ENCODE peak calls at places on chromosomes 16 and 17, in four cellular contexts. P is NCI-H2081, U is endothelial cell, A is kidney tubule cell. B is an unnamed sample.

GRCh38 chr17:82200743-82201497 is 11.7 kb downstream of the CCDC57 start:
- DNase-seq in P (no peak), U (no peak), A (no peak), B (no peak)

GRCh38 chr17:32281011-32281451 is 15.4 kb downstream of the RHBDL3 start:
- DNase-seq in U (no peak), A (no peak), P (peak), B (peak)

GRCh38 chr17:76365256-76365903 is 11.7 kb upstream of the PRPSAP1 start:
- DNase-seq in A (peak), U (no peak), P (no peak), B (no peak)

GRCh38 chr17:42241871-42242270 is 34.3 kb downstream of the STAT5B start:
- DNase-seq in P (no peak), U (no peak), A (no peak), B (no peak)

GRCh38 chr17:10790491-10791401 is 13.2 kb downstream of the TMEM238L start:
- DNase-seq in A (peak), P (no peak), U (no peak), B (no peak)

GRCh38 chr17:4560837-4561241 is 462 bp upstream of the GGT6 start:
- DNase-seq in U (no peak), A (no peak), P (no peak), B (no peak)

GRCh38 chr17:33940769-33941168 is 314.3 kb upstream of the CCL2 start:
- DNase-seq in P (no peak), A (no peak), U (no peak), B (no peak)

GRCh38 chr16:52404546-52404945 is 142.4 kb downstream of the TOX3 start:
- DNase-seq in U (no peak), P (no peak), A (peak), B (no peak)

GRCh38 chr16:19765860-19766553 is 47.9 kb downstream of the IQCK start:
- DNase-seq in A (no peak), P (no peak), U (no peak), B (no peak)

GRCh38 chr17:50147841-50148225 is 2.6 kb downstream of the PPP1R9B start:
- DNase-seq in P (no peak), A (peak), U (no peak), B (no peak)

GRCh38 chr17:75505640-75506039 is 9.7 kb downstream of the CASKIN2 start:
- DNase-seq in U (no peak), A (no peak), P (no peak), B (no peak)

GRCh38 chr17:16328997-16329396 is 24.3 kb downstream of the CENPV start:
- DNase-seq in P (no peak), A (no peak), U (no peak), B (peak)

GRCh38 chr16:88926374-88926990 is 50.5 kb downstream of the CBFA2T3 start:
- DNase-seq in A (peak), U (no peak), P (no peak), B (no peak)

GRCh38 chr16:66295191-66295590 is 71.3 kb upstream of the CDH5 start:
- DNase-seq in A (no peak), U (no peak), P (no peak), B (no peak)

GRCh38 chr17:35167046-35167445 is 19.4 kb downstream of the UNC45B start:
- DNase-seq in P (no peak), A (peak), U (no peak), B (no peak)

GRCh38 chr17:45013021-45013997 is 38.1 kb downstream of the DCAKD start:
- DNase-seq in A (no peak), U (no peak), P (peak), B (peak)